ENCODE peak calls at places on chromosomes 5 and 9, in four cellular contexts. One of them, this sample, is unnamed.

GRCh38 chr5:122704247-122705036 is 70.4 kb upstream of the SNX2 start:
- DNase-seq in AG10803: peak
- DNase-seq in RWPE1: peak
- DNase-seq in fibroblast of the aortic adventitia: peak
- DNase-seq in this sample: peak

GRCh38 chr5:63843190-63843589 is 119.1 kb downstream of the HTR1A start:
- DNase-seq in AG10803: no peak
- DNase-seq in RWPE1: no peak
- DNase-seq in fibroblast of the aortic adventitia: no peak
- DNase-seq in this sample: no peak

GRCh38 chr5:111502976-111503375 is 9.4 kb downstream of the STARD4 start:
- DNase-seq in AG10803: no peak
- DNase-seq in fibroblast of the aortic adventitia: no peak
- DNase-seq in RWPE1: peak
- DNase-seq in this sample: no peak

GRCh38 chr9:137028281-137029057 is 432 bp upstream of the ABCA2 start:
- DNase-seq in fibroblast of the aortic adventitia: peak
- DNase-seq in RWPE1: no peak
- DNase-seq in AG10803: peak
- DNase-seq in this sample: peak

GRCh38 chr5:141001466-141001853 is 35.2 kb downstream of the PCDHAC2 start:
- DNase-seq in fibroblast of the aortic adventitia: no peak
- DNase-seq in AG10803: no peak
- DNase-seq in RWPE1: peak
- DNase-seq in this sample: no peak

GRCh38 chr5:160048131-160048530 is 39.2 kb downstream of the TTC1 start:
- DNase-seq in fibroblast of the aortic adventitia: peak
- DNase-seq in AG10803: peak
- DNase-seq in RWPE1: no peak
- DNase-seq in this sample: no peak

GRCh38 chr9:77014597-77015263 is 4.7 kb upstream of the FOXB2 start:
- DNase-seq in fibroblast of the aortic adventitia: no peak
- DNase-seq in AG10803: no peak
- DNase-seq in RWPE1: no peak
- DNase-seq in this sample: no peak

GRCh38 chr5:98742395-98743073 is 30.9 kb upstream of the RGMB start:
- DNase-seq in RWPE1: no peak
- DNase-seq in AG10803: no peak
- DNase-seq in fibroblast of the aortic adventitia: no peak
- DNase-seq in this sample: no peak

GRCh38 chr5:67287795-67288194 is 91.2 kb upstream of the CD180 start:
- DNase-seq in RWPE1: no peak
- DNase-seq in AG10803: peak
- DNase-seq in fibroblast of the aortic adventitia: peak
- DNase-seq in this sample: peak

GRCh38 chr5:83632874-83633273 is 87.8 kb downstream of the HAPLN1 start:
- DNase-seq in fibroblast of the aortic adventitia: peak
- DNase-seq in RWPE1: peak
- DNase-seq in AG10803: peak
- DNase-seq in this sample: peak

DNA sequence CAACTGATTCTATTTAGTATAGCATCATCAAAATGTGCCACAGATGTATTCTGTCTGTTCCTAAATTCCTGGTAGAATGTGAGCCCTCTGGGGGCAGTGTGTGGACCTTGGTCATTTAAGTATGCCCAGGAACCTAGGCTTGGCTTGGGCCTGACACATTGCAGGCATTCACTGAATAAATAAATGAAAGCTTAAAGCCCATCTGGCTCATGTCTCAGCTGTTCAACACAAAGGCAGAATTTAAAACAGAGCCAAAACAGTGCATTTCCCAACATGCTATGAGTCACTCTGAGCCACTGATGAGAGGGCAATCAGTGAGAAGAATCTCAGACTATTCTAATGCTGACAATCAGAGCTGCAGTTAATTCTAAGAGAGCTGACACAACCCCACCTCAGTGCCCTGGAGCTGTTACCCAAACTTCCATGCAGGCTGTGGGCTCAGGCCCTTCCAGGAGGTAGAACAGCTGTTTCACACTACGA is 8.1 kb downstream of the FAM193B start:
- DNase-seq in fibroblast of the aortic adventitia: peak
- DNase-seq in RWPE1: peak
- DNase-seq in AG10803: peak
- DNase-seq in this sample: peak
- TF ChIP-seq CTCF in fibroblast of the aortic adventitia: no peak
- TF ChIP-seq CTCF in RWPE1: no peak
- TF ChIP-seq CTCF in AG10803: peak
- TF ChIP-seq CTCF in this sample: peak

GRCh38 chr5:179495906-179496455 is 54.4 kb upstream of the RUFY1 start:
- DNase-seq in AG10803: no peak
- DNase-seq in fibroblast of the aortic adventitia: no peak
- DNase-seq in RWPE1: no peak
- DNase-seq in this sample: no peak
- TF ChIP-seq CTCF in AG10803: no peak
- TF ChIP-seq CTCF in fibroblast of the aortic adventitia: no peak
- TF ChIP-seq CTCF in RWPE1: peak
- TF ChIP-seq CTCF in this sample: no peak

GRCh38 chr9:113368348-113368747 is 8.4 kb downstream of the HDHD3 start:
- DNase-seq in fibroblast of the aortic adventitia: no peak
- DNase-seq in AG10803: no peak
- DNase-seq in RWPE1: no peak
- DNase-seq in this sample: no peak
- TF ChIP-seq CTCF in fibroblast of the aortic adventitia: no peak
- TF ChIP-seq CTCF in AG10803: no peak
- TF ChIP-seq CTCF in RWPE1: no peak
- TF ChIP-seq CTCF in this sample: no peak

GRCh38 chr5:150779397-150780179 is 1.0 kb downstream of the SMIM3 start:
- DNase-seq in fibroblast of the aortic adventitia: peak
- DNase-seq in AG10803: peak
- DNase-seq in RWPE1: no peak
- DNase-seq in this sample: no peak
- TF ChIP-seq CTCF in fibroblast of the aortic adventitia: no peak
- TF ChIP-seq CTCF in AG10803: no peak
- TF ChIP-seq CTCF in RWPE1: peak
- TF ChIP-seq CTCF in this sample: no peak

DNA sequence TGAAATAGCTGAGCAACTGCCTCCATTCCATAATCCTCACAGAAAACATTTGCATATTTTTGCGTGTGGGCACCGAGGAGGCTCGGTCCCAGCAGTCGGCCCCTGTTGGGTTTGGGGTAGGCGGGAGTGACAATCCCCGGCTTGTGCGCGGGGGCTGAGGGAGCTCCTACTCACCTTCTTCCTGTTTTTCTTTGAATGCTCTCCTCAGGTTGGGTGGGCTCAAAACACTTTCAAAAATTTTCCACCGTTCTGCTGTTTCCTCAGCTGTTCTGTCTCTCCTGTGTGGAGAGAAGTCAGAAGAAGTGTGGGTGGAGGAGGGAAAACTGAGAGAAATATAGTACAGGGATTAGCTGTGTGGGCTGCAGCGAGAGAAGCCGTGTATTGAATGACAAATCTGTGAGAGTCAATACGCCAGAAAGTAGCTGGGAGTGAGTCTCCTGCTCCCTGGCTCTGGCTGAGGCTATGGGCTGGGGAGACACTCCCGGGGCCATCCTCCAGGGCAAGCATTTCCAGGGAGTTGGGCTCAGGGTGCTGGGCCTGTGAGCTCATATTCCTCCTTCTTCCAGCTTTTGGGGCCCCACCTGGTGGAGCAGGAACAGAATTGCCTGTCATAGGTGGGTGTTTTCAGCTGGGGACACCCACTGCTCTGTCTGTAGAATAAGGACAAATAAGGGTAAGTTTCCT is 84.7 kb downstream of the CMYA5 start:
- DNase-seq in fibroblast of the aortic adventitia: peak
- DNase-seq in RWPE1: peak
- DNase-seq in AG10803: peak
- DNase-seq in this sample: peak
- TF ChIP-seq CTCF in fibroblast of the aortic adventitia: peak
- TF ChIP-seq CTCF in RWPE1: no peak
- TF ChIP-seq CTCF in AG10803: peak
- TF ChIP-seq CTCF in this sample: peak

GRCh38 chr9:115202960-115203751 is 85.2 kb upstream of the TNC start:
- DNase-seq in RWPE1: no peak
- DNase-seq in fibroblast of the aortic adventitia: peak
- DNase-seq in AG10803: peak
- DNase-seq in this sample: peak
- TF ChIP-seq CTCF in RWPE1: no peak
- TF ChIP-seq CTCF in fibroblast of the aortic adventitia: no peak
- TF ChIP-seq CTCF in AG10803: peak
- TF ChIP-seq CTCF in this sample: peak

DNA sequence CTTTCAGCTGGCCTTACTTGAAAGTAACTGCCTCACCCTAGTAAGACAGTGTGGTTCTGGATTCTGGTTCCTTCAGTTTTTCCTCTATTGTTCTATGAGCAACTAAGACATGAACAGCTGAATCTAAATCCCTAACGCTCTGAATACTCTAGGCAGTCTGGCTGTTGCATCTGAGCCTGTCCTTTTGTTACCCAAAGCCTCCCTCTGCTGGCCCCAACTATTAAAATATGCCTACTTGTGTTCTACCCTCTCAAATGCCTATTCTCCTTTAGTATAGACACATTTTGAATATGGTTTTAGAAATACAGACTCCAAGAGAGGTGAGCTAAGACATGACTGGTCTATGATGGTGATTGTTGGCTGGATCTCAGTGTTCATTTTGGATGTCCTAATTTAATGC is 1203.6 kb upstream of the DMAC1 start:
- DNase-seq in RWPE1: no peak
- DNase-seq in fibroblast of the aortic adventitia: peak
- DNase-seq in AG10803: no peak
- DNase-seq in this sample: no peak
- TF ChIP-seq CTCF in RWPE1: no peak
- TF ChIP-seq CTCF in fibroblast of the aortic adventitia: peak
- TF ChIP-seq CTCF in AG10803: no peak
- TF ChIP-seq CTCF in this sample: no peak

DNA sequence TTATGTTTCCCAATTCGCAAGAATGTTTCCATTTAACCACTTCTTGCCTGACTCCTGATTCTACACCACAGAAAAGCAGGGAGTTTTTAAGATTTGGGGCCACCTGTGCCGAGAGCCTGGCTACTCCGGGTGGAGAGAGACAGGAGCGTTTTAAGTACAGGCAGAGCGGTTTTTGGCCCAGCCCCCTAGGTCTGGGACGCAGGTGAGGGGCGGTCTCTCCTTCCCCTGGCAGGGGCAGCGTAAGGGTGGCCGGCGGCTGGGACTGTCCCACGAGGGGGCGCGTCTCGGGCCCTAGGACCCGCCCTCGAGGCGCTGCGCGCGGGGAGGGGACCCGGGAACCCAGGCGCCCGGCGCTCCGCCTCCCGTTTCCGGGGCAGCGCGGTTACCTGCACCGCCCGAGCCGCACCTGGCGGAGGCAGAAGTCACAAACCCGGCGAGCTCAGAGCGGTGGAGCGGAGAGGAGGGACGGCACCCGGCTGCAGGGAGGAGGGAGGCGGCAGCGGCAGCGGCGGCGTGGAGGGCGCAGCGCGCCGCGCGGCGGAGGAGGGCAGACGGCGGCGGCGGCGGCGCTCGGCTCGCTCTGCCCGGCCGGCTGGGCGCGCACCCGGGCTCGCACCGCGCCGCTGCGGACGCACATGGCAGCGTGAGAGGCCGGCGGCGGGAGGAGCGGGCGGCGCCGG is at the start of gene WWC1:
- DNase-seq in AG10803: no peak
- DNase-seq in RWPE1: peak
- DNase-seq in fibroblast of the aortic adventitia: no peak
- DNase-seq in this sample: no peak
- TF ChIP-seq CTCF in AG10803: peak
- TF ChIP-seq CTCF in RWPE1: peak
- TF ChIP-seq CTCF in fibroblast of the aortic adventitia: no peak
- TF ChIP-seq CTCF in this sample: peak